ENCODE peak calls at places on chromosome 7, in nine cellular contexts. X is lower lobe of right lung; V is sigmoid colon; P is brain microvascular endothelial cell; H is left ventricle myocardium inferior; R is osteoblast; E is CD8-positive, alpha-beta memory T cell; A is heart left ventricle; G is NT2/D1. F is an unnamed sample. For H3K36me3 and H3K27me3, the result is how much of the 10 kb centered on the place peaks cover.

GRCh38 chr7:142611566-142612250 is 137.6 kb upstream of the PRSS1 start:
- DNase-seq in X (no peak), V (no peak), P (peak), H (no peak), R (no peak), E (no peak), A (no peak), G (no peak), F (no peak)

GRCh38 chr7:80070391-80070790 is 64.2 kb upstream of the GNAI1 start:
- DNase-seq in X (no peak), V (no peak), P (no peak), H (no peak), R (peak), E (no peak), A (no peak), G (no peak), F (no peak)

GRCh38 chr7:40805361-40805760 is 670.6 kb downstream of the SUGCT start:
- DNase-seq in X (no peak), V (no peak), P (no peak), H (no peak), R (no peak), E (no peak), A (no peak), G (no peak), F (no peak)

GRCh38 chr7:76333388-76334101 is 25.2 kb downstream of the YWHAG start:
- DNase-seq in X (peak), V (peak), P (no peak), H (peak), R (peak), E (no peak), A (peak), G (no peak), F (peak)

GRCh38 chr7:120272896-120273475 is at the start of gene KCND2:
- DNase-seq in X (no peak), V (no peak), P (no peak), H (peak), R (peak), E (no peak), A (no peak), G (no peak), F (peak)

GRCh38 chr7:80781561-80781979 is 137.3 kb downstream of the SEMA3C start:
- DNase-seq in X (no peak), V (peak), P (peak), H (peak), R (no peak), E (no peak), A (peak), G (peak), F (no peak)

GRCh38 chr7:93092757-93093370 is 24.9 kb downstream of the SAMD9 start:
- DNase-seq in X (no peak), V (no peak), P (peak), H (no peak), R (no peak), E (no peak), A (no peak), G (peak), F (peak)

GRCh38 chr7:33882040-33882800 is 23.1 kb upstream of the BMPER start:
- DNase-seq in X (no peak), V (peak), P (no peak), H (peak), R (no peak), E (no peak), A (no peak), G (no peak), F (no peak)

GRCh38 chr7:32611201-32611691 is 116.0 kb downstream of the AVL9 start:
- DNase-seq in X (no peak), V (no peak), P (no peak), H (no peak), R (peak), E (no peak), A (no peak), G (no peak), F (peak)

GRCh38 chr7:94875221-94875620 is 32.2 kb upstream of the PPP1R9A start:
- DNase-seq in X (no peak), V (no peak), P (no peak), H (no peak), R (no peak), E (no peak), A (no peak), G (no peak), F (no peak)

GRCh38 chr7:74401137-74401859 is 52.4 kb upstream of the GTF2IRD1 start:
- DNase-seq in X (peak), V (peak), P (peak), H (peak), R (peak), E (peak), A (peak), G (peak), F (peak)

GRCh38 chr7:41148521-41148951 is 554.4 kb downstream of the INHBA start:
- DNase-seq in X (no peak), V (no peak), P (peak), H (no peak), R (peak), E (no peak), A (no peak), G (no peak), F (no peak)

GRCh38 chr7:150800576-150801241 is at the start of gene TMEM176A:
- DNase-seq in X (no peak), V (no peak), P (no peak), H (no peak), R (no peak), E (peak), A (peak), G (no peak), F (peak)

GRCh38 chr7:16430133-16430532 is 8.8 kb upstream of the CRPPA start:
- DNase-seq in X (no peak), V (no peak), P (no peak), H (no peak), R (no peak), E (no peak), A (no peak), G (no peak), F (no peak)

GRCh38 chr7:132112632-132113031 is 463.6 kb downstream of the PLXNA4 start:
- DNase-seq in X (no peak), V (no peak), P (no peak), H (no peak), R (no peak), E (no peak), A (no peak), G (no peak), F (no peak)

GRCh38 chr7:150801946-150802771 is 1.6 kb downstream of the TMEM176A start:
- DNase-seq in X (no peak), V (no peak), P (no peak), H (no peak), R (peak), E (no peak), A (no peak), G (no peak), F (no peak)

GRCh38 chr7:5420108-5420840 is 3.4 kb downstream of the TNRC18 start:
- DNase-seq in X (peak), V (no peak), P (no peak), H (peak), R (peak), E (no peak), A (peak), G (no peak), F (peak)

GRCh38 chr7:129721139-129721538 is 109.6 kb downstream of the NRF1 start:
- DNase-seq in X (no peak), V (no peak), P (no peak), H (no peak), R (no peak), E (no peak), A (no peak), G (no peak), F (no peak)

GRCh38 chr7:139777304-139777890 is 401 bp downstream of the HIPK2 start:
- DNase-seq in X (peak), V (peak), P (no peak), H (peak), R (peak), E (peak), A (peak), G (no peak), F (peak)

GRCh38 chr7:7911339-7911738 is 57.3 kb upstream of the GLCCI1 start:
- DNase-seq in X (no peak), V (no peak), P (peak), H (no peak), R (no peak), E (no peak), A (no peak), G (peak), F (no peak)

DNA sequence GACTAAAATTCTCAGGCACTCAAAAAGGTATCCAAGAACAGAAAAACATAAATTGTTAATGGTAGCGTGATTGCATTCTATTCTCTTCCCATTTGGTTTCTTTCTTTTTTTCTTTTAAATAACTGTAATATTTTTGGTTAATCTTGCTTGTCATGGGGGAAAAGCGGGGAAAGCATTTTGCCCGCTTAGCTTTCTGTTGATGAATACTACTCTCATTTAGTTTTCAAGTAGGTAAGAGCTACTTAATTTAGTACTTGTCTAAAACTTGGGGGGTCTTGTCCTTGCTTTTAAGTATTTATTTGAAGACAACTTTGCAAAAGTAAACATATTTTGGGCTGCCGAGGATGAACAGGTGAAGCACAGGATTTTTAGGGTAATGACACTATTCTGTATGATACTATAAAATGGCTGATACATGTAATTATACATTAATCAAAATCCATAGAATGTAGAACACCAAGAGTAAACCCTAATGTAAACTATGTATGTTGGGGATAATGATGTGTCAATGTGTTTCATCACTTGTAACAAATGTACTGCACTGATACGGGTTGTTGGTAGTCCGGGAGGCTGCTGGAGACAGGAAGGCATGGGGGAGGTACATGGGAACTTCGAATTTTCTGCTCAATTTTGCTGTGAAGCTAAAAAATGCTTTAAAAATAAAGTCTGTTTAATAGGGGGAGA is 1.7 kb downstream of the TES start:
- DNase-seq in X (no peak), V (no peak), P (no peak), H (no peak), R (no peak), E (no peak), A (no peak), G (no peak), F (no peak)
- H3K4me3 ChIP-seq in X (peak), V (peak), P (peak), H (peak), R (peak), E (peak), A (no peak), G (no peak), F (peak)

GRCh38 chr7:6589829-6590644 is at the start of gene INTS15:
- DNase-seq in X (peak), V (peak), P (peak), H (peak), R (peak), E (peak), A (peak), G (peak), F (peak)
- H3K36me3 ChIP-seq in X (half or more), V (under half), P (under half), H (half or more), R (under half), E (under half), A (under half), G (half or more), F (under half)

GRCh38 chr7:18844735-18845134 is 272.7 kb downstream of the TWIST1 start:
- DNase-seq in X (no peak), V (no peak), P (no peak), H (no peak), R (no peak), E (no peak), A (no peak), G (no peak), F (no peak)
- H3K27me3 ChIP-seq in X (under half), V (under half), P (under half), H (under half), R (under half), E (under half), A (under half), G (under half), F (under half)

GRCh38 chr7:24740821-24741220 is 16.4 kb downstream of the GSDME start:
- DNase-seq in X (no peak), V (no peak), P (no peak), H (no peak), R (no peak), E (no peak), A (no peak), G (no peak), F (no peak)

GRCh38 chr7:24742764-24743163 is 14.5 kb downstream of the GSDME start:
- DNase-seq in X (no peak), V (no peak), P (no peak), H (no peak), R (peak), E (no peak), A (no peak), G (no peak), F (no peak)

GRCh38 chr7:24743471-24743870 is 13.8 kb downstream of the GSDME start:
- DNase-seq in X (no peak), V (no peak), P (no peak), H (no peak), R (no peak), E (no peak), A (no peak), G (no peak), F (no peak)

GRCh38 chr7:24739306-24739705 is 18.0 kb downstream of the GSDME start:
- DNase-seq in X (no peak), V (no peak), P (no peak), H (no peak), R (no peak), E (no peak), A (no peak), G (no peak), F (no peak)

GRCh38 chr7:24741691-24742639 is 15.3 kb downstream of the GSDME start:
- DNase-seq in X (no peak), V (no peak), P (peak), H (no peak), R (peak), E (no peak), A (no peak), G (no peak), F (no peak)
- H3K4me3 ChIP-seq in X (no peak), V (no peak), P (no peak), H (no peak), R (no peak), E (no peak), A (no peak), G (no peak), F (no peak)

DNA sequence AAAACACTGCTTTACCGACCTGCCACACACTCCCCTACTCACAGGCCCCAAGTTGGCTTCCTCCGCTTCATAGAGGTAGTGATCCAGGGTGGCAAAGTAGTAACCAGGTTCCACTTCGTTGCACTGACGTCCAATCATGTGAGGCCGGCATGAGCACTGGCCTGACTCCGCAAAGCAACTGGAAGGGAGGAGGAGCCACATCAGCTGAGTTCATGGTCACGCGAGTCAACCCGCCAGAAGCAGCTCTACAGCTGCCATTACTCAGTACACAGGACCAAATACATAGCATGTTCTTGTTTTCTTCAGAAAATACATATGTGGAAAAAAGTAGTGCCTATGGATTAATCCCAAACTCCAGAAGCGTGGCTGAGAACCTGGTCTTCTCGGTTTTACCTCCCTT is 38.5 kb downstream of the LAMB1 start:
- DNase-seq in X (no peak), V (no peak), P (no peak), H (no peak), R (no peak), E (no peak), A (no peak), G (no peak), F (no peak)
- H3K36me3 ChIP-seq in X (half or more), V (under half), P (half or more), H (half or more), R (half or more), E (under half), A (under half), G (half or more), F (under half)

DNA sequence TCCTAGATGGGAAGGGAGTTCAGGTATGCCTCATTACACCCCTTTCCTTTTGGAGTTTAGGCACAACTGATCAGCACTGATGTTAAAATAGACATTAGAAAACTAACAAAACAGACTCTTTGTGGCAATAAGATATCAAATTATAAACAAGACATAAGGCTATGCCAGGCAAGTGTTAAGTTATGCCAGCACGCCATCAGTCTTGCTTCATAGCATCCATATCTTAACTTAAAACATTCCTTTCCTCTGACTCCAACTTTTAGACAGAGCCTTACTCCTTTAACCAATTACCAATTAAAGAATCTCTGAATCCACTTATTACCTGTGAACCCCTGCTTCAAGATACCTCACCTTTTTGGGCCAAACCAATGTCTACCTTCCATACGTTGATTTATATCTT is 126.2 kb upstream of the ETV1 start:
- DNase-seq in X (no peak), V (no peak), P (no peak), H (no peak), R (no peak), E (no peak), A (no peak), G (no peak), F (no peak)
- H3K27me3 ChIP-seq in X (under half), V (under half), P (under half), H (under half), R (under half), E (under half), A (under half), G (under half), F (under half)